ENCODE peak calls at places on chromosomes 7 and 10, in nine cellular contexts. H, W, G, Z, Y, S, F, L and E are unnamed samples.

GRCh38 chr7:135672560-135673359 is 10.4 kb downstream of the STMP1 start:
- DNase-seq in H (no peak), W (peak), G (peak), Z (peak), Y (no peak), S (peak), F (peak), L (no peak), E (peak)

GRCh38 chr10:69860290-69860689 is 58.6 kb downstream of the COL13A1 start:
- DNase-seq in H (no peak), W (no peak), G (no peak), Z (no peak), Y (no peak), S (no peak), F (no peak), L (no peak), E (no peak)

GRCh38 chr10:38054361-38054797 is 39.8 kb upstream of the ZNF37A start:
- DNase-seq in H (no peak), W (peak), G (no peak), Z (no peak), Y (no peak), S (no peak), F (no peak), L (no peak), E (no peak)

GRCh38 chr10:72375585-72375984 is 20.9 kb upstream of the DNAJB12 start:
- DNase-seq in H (no peak), W (no peak), G (no peak), Z (peak), Y (no peak), S (peak), F (peak), L (no peak), E (no peak)

GRCh38 chr10:84267503-84268126 is 22.8 kb downstream of the RGR start:
- DNase-seq in H (no peak), W (no peak), G (peak), Z (peak), Y (peak), S (peak), F (peak), L (peak), E (peak)

GRCh38 chr7:100966542-100967291 is 2.6 kb upstream of the MUC12 start:
- DNase-seq in H (no peak), W (no peak), G (no peak), Z (no peak), Y (no peak), S (no peak), F (no peak), L (no peak), E (no peak)

GRCh38 chr7:114648680-114649079 is 234.1 kb downstream of the FOXP2 start:
- DNase-seq in H (no peak), W (no peak), G (no peak), Z (no peak), Y (no peak), S (peak), F (peak), L (no peak), E (no peak)

GRCh38 chr10:102280397-102281015 is 35.2 kb downstream of the GBF1 start:
- DNase-seq in H (no peak), W (no peak), G (no peak), Z (peak), Y (no peak), S (peak), F (no peak), L (no peak), E (peak)

GRCh38 chr10:33927347-33927746 is 592.9 kb upstream of the NRP1 start:
- DNase-seq in H (no peak), W (no peak), G (no peak), Z (no peak), Y (no peak), S (no peak), F (no peak), L (no peak), E (no peak)

GRCh38 chr7:19920200-19920599 is 146.8 kb upstream of the TMEM196 start:
- DNase-seq in H (no peak), W (peak), G (no peak), Z (no peak), Y (no peak), S (peak), F (no peak), L (no peak), E (no peak)

GRCh38 chr7:37526623-37527022 is 78.0 kb upstream of the ELMO1 start:
- DNase-seq in H (no peak), W (no peak), G (no peak), Z (no peak), Y (no peak), S (no peak), F (no peak), L (no peak), E (no peak)

GRCh38 chr10:55628260-55628701 is 732.8 kb downstream of the ZWINT start:
- DNase-seq in H (no peak), W (no peak), G (peak), Z (peak), Y (no peak), S (no peak), F (no peak), L (no peak), E (peak)

GRCh38 chr7:41027428-41028115 is 675.3 kb downstream of the INHBA start:
- DNase-seq in H (no peak), W (peak), G (no peak), Z (no peak), Y (no peak), S (no peak), F (no peak), L (no peak), E (no peak)

GRCh38 chr7:135200824-135201331 is 10.4 kb downstream of the WDR91 start:
- DNase-seq in H (no peak), W (no peak), G (peak), Z (no peak), Y (no peak), S (peak), F (no peak), L (no peak), E (no peak)

GRCh38 chr10:131961777-131962450 is 19.8 kb downstream of the BNIP3 start:
- DNase-seq in H (peak), W (no peak), G (peak), Z (no peak), Y (no peak), S (peak), F (no peak), L (no peak), E (no peak)

GRCh38 chr7:732094-732541 is 5.0 kb upstream of the PRKAR1B start:
- DNase-seq in H (no peak), W (no peak), G (peak), Z (peak), Y (no peak), S (peak), F (peak), L (no peak), E (peak)

GRCh38 chr10:79454259-79454658 is 8.8 kb upstream of the ZCCHC24 start:
- DNase-seq in H (no peak), W (peak), G (no peak), Z (no peak), Y (no peak), S (no peak), F (no peak), L (no peak), E (no peak)

GRCh38 chr10:58462863-58463507 is 49.7 kb upstream of the BICC1 start:
- DNase-seq in H (no peak), W (no peak), G (no peak), Z (no peak), Y (no peak), S (no peak), F (no peak), L (no peak), E (no peak)

GRCh38 chr10:91409069-91409868 is 875 bp upstream of the HECTD2 start:
- DNase-seq in H (no peak), W (peak), G (peak), Z (peak), Y (peak), S (peak), F (peak), L (no peak), E (peak)

GRCh38 chr10:44995914-44996633 is 4.6 kb upstream of the ZNF22 start:
- DNase-seq in H (no peak), W (peak), G (peak), Z (peak), Y (no peak), S (no peak), F (no peak), L (no peak), E (no peak)

GRCh38 chr7:44490351-44491200 is at the start of gene NUDCD3:
- DNase-seq in H (peak), W (peak), G (peak), Z (peak), Y (peak), S (peak), F (peak), L (peak), E (peak)

GRCh38 chr10:102133373-102134195 is 744 bp downstream of the PPRC1 start:
- DNase-seq in H (peak), W (no peak), G (peak), Z (peak), Y (peak), S (peak), F (peak), L (peak), E (peak)

GRCh38 chr7:131111081-131111576 is 216.5 kb upstream of the MKLN1 start:
- DNase-seq in H (no peak), W (peak), G (peak), Z (no peak), Y (no peak), S (peak), F (peak), L (no peak), E (no peak)

GRCh38 chr7:42886866-42887509 is 24.9 kb downstream of the C7orf25 start:
- DNase-seq in H (no peak), W (no peak), G (no peak), Z (no peak), Y (no peak), S (no peak), F (no peak), L (no peak), E (no peak)

GRCh38 chr10:76558586-76558985 is 1079.0 kb downstream of the KCNMA1 start:
- DNase-seq in H (no peak), W (peak), G (peak), Z (no peak), Y (no peak), S (peak), F (peak), L (no peak), E (no peak)

GRCh38 chr7:117715784-117716445 is 157.3 kb downstream of the CTTNBP2 start:
- DNase-seq in H (no peak), W (peak), G (peak), Z (peak), Y (no peak), S (peak), F (peak), L (no peak), E (peak)

GRCh38 chr10:78408671-78409472 is 375.2 kb downstream of the RPS24 start:
- DNase-seq in H (no peak), W (no peak), G (peak), Z (peak), Y (no peak), S (no peak), F (no peak), L (no peak), E (no peak)

GRCh38 chr7:2417981-2418481 is 14.6 kb downstream of the CHST12 start:
- DNase-seq in H (no peak), W (peak), G (no peak), Z (no peak), Y (peak), S (peak), F (no peak), L (no peak), E (no peak)

GRCh38 chr7:28163955-28164354 is 16.6 kb downstream of the JAZF1 start:
- DNase-seq in H (no peak), W (peak), G (no peak), Z (no peak), Y (no peak), S (no peak), F (no peak), L (no peak), E (no peak)

GRCh38 chr7:17095001-17095574 is 203.4 kb upstream of the AHR start:
- DNase-seq in H (no peak), W (peak), G (peak), Z (no peak), Y (no peak), S (peak), F (peak), L (no peak), E (no peak)

GRCh38 chr7:5094641-5095040 is 49.0 kb downstream of the RBAK start:
- DNase-seq in H (no peak), W (no peak), G (no peak), Z (no peak), Y (no peak), S (peak), F (no peak), L (no peak), E (no peak)

GRCh38 chr10:29427667-29428066 is 138.8 kb downstream of the LYZL1 start:
- DNase-seq in H (no peak), W (no peak), G (no peak), Z (no peak), Y (no peak), S (no peak), F (no peak), L (no peak), E (no peak)

GRCh38 chr10:4543943-4544540 is 282.0 kb upstream of the AKR1E2 start:
- DNase-seq in H (no peak), W (no peak), G (no peak), Z (no peak), Y (no peak), S (no peak), F (no peak), L (no peak), E (no peak)

GRCh38 chr7:10537764-10538163 is 435.9 kb upstream of the PHF14 start:
- DNase-seq in H (no peak), W (no peak), G (no peak), Z (no peak), Y (no peak), S (no peak), F (no peak), L (no peak), E (no peak)

GRCh38 chr10:63738410-63738809 is 217.2 kb downstream of the REEP3 start:
- DNase-seq in H (no peak), W (no peak), G (no peak), Z (no peak), Y (no peak), S (no peak), F (no peak), L (no peak), E (no peak)

GRCh38 chr7:87144173-87144657 is 8.0 kb upstream of the DMTF1 start:
- DNase-seq in H (no peak), W (no peak), G (no peak), Z (no peak), Y (no peak), S (no peak), F (no peak), L (no peak), E (no peak)

GRCh38 chr10:53314856-53315255 is 542.3 kb upstream of the MBL2 start:
- DNase-seq in H (no peak), W (no peak), G (no peak), Z (peak), Y (no peak), S (peak), F (no peak), L (no peak), E (no peak)

GRCh38 chr7:36925207-36925606 is 200.9 kb upstream of the AOAH start:
- DNase-seq in H (no peak), W (no peak), G (no peak), Z (peak), Y (no peak), S (no peak), F (no peak), L (no peak), E (no peak)

GRCh38 chr10:95363303-95363912 is 72.6 kb upstream of the PDLIM1 start:
- DNase-seq in H (no peak), W (peak), G (peak), Z (peak), Y (peak), S (peak), F (peak), L (peak), E (peak)